ENCODE peak calls at places on chromosomes 2 and 18, in eight cellular contexts. U is IMR-90, Q is fibroblast of lung, C is HCT116, V is endothelial cell of umbilical vein, A is heart left ventricle, E is pancreas, X is GM23248. N is an unnamed sample.

GRCh38 chr2:1869248-1869647 is 124.9 kb upstream of the PXDN start:
- DNase-seq in E (no peak), Q (no peak), V (no peak), U (no peak), A (no peak), X (no peak), C (no peak), N (no peak)

GRCh38 chr2:18117592-18117991 is 239.1 kb downstream of the KCNS3 start:
- DNase-seq in A (no peak), Q (peak; percentile 61), C (peak; percentile 13), E (no peak), X (peak; percentile 67), U (peak; percentile 41), V (peak; percentile 26), N (no peak)

GRCh38 chr18:57826252-57826651 is 23.1 kb upstream of the ATP8B1 start:
- DNase-seq in C (no peak), E (no peak), V (peak; percentile 85), Q (no peak), A (no peak), X (no peak), U (no peak), N (no peak)

GRCh38 chr2:116517936-116518335 is 1296.6 kb upstream of the DDX18 start:
- DNase-seq in E (no peak), A (no peak), X (no peak), V (no peak), U (no peak), Q (no peak), C (no peak), N (no peak)

GRCh38 chr18:74353169-74353775 is 37.6 kb downstream of the C18orf63 start:
- DNase-seq in A (peak; percentile 63), C (peak; percentile 29), E (peak; percentile 30), U (peak; percentile 74), V (peak; percentile 53), Q (peak; percentile 75), X (peak; percentile 87), N (peak; percentile 60)

GRCh38 chr2:233803292-233803911 is 25.3 kb downstream of the MROH2A start:
- DNase-seq in A (no peak), E (no peak), Q (no peak), X (no peak), C (no peak), V (no peak), U (no peak), N (no peak)

GRCh38 chr2:69645026-69645425 is 1.5 kb upstream of the AAK1 start:
- DNase-seq in A (no peak), E (no peak), Q (no peak), C (no peak), X (peak; percentile 44), V (peak; percentile 42), U (no peak), N (no peak)

GRCh38 chr2:150120271-150120950 is 367.1 kb downstream of the RND3 start:
- DNase-seq in C (no peak), U (no peak), X (no peak), A (no peak), Q (no peak), E (no peak), V (no peak), N (no peak)

GRCh38 chr2:1945837-1946236 is 201.5 kb upstream of the PXDN start:
- DNase-seq in Q (no peak), C (no peak), U (no peak), X (no peak), E (no peak), A (no peak), V (no peak), N (no peak)

GRCh38 chr2:54008439-54008838 is 37.6 kb upstream of the PSME4 start:
- DNase-seq in E (no peak), Q (no peak), C (no peak), U (no peak), X (no peak), V (no peak), A (no peak), N (no peak)

GRCh38 chr2:28624798-28625701 is 126.6 kb upstream of the PPP1CB start:
- DNase-seq in Q (peak; percentile 81), E (peak; percentile 78), C (no peak), X (peak; percentile 40), V (no peak), A (peak; percentile 70), U (peak; percentile 63), N (no peak)

GRCh38 chr2:101360229-101360628 is 27.1 kb downstream of the CREG2 start:
- DNase-seq in Q (no peak), V (no peak), C (peak; percentile 75), U (peak; percentile 52), A (no peak), X (peak; percentile 14), E (no peak), N (no peak)

GRCh38 chr2:231902598-231902997 is 23.6 kb downstream of the NPPC start:
- DNase-seq in V (no peak), E (no peak), A (no peak), Q (no peak), C (no peak), X (no peak), U (no peak), N (no peak)

GRCh38 chr2:47016172-47016913 is 100.7 kb upstream of the MCFD2 start:
- DNase-seq in C (peak; percentile 60), A (no peak), V (peak; percentile 71), Q (peak; percentile 86), E (no peak), U (peak; percentile 98), X (peak; percentile 92), N (peak; percentile 46)

GRCh38 chr2:161170917-161171594 is 10.8 kb downstream of the TANK start:
- DNase-seq in Q (peak; percentile 8), X (peak; percentile 50), V (no peak), E (no peak), U (no peak), A (no peak), C (no peak), N (no peak)

GRCh38 chr2:161173541-161174194 is 13.4 kb downstream of the TANK start:
- DNase-seq in C (no peak), X (no peak), U (no peak), Q (no peak), A (no peak), V (no peak), E (no peak), N (no peak)

GRCh38 chr2:161172901-161173540 is 12.8 kb downstream of the TANK start:
- DNase-seq in V (no peak), X (no peak), C (no peak), A (no peak), Q (no peak), U (no peak), E (no peak), N (no peak)

GRCh38 chr2:161170377-161170776 is 10.1 kb downstream of the TANK start:
- DNase-seq in C (no peak), E (no peak), A (no peak), V (no peak), Q (no peak), U (peak; percentile 12), X (peak; percentile 9), N (no peak)

DNA sequence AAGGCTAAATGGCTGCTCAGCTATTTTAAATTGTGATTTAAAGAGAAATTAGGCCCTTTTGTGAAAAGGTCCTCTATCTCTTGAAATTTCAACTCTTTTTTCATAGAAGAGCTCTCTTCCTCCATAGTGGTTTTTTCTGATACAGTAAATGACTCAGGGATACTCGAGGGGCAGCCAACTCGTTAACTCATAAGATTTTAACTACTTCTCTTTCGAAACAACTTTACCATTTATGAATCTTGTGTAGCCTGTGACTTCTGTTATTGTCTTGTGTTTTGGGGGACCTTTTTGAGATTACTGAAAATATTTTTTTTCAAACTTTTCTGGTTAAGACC is 11.3 kb downstream of the TANK start:
- DNase-seq in U (no peak), X (peak; percentile 46), Q (no peak), V (no peak), C (no peak), E (no peak), A (no peak), N (no peak)
- H3K4me1 ChIP-seq in U (peaks cover 4% of the 10 kb centered on the region), X (peaks cover 21% of the 10 kb centered on the region), Q (peaks cover 4% of the 10 kb centered on the region), V (no peaks in the 10 kb centered on the region), C (peaks cover 36% of the 10 kb centered on the region), E (peaks cover 4% of the 10 kb centered on the region), A (peaks cover 11% of the 10 kb centered on the region), N (no peaks in the 10 kb centered on the region)

GRCh38 chr2:9675369-9676351 is 44.9 kb upstream of the YWHAQ start:
- DNase-seq in E (no peak), A (no peak), X (peak; percentile 97), U (peak; percentile 96), C (no peak), Q (peak; percentile 93), V (peak; percentile 62), N (no peak)
- H3K27ac ChIP-seq in E (no peak overlapping the region), A (no peak overlapping the region), X (peak overlapping the region; percentile 93), U (peak overlapping the region; percentile 76), C (no peak overlapping the region), Q (peak overlapping the region; percentile 88), V (peak overlapping the region; percentile 43), N (no peak overlapping the region)

DNA sequence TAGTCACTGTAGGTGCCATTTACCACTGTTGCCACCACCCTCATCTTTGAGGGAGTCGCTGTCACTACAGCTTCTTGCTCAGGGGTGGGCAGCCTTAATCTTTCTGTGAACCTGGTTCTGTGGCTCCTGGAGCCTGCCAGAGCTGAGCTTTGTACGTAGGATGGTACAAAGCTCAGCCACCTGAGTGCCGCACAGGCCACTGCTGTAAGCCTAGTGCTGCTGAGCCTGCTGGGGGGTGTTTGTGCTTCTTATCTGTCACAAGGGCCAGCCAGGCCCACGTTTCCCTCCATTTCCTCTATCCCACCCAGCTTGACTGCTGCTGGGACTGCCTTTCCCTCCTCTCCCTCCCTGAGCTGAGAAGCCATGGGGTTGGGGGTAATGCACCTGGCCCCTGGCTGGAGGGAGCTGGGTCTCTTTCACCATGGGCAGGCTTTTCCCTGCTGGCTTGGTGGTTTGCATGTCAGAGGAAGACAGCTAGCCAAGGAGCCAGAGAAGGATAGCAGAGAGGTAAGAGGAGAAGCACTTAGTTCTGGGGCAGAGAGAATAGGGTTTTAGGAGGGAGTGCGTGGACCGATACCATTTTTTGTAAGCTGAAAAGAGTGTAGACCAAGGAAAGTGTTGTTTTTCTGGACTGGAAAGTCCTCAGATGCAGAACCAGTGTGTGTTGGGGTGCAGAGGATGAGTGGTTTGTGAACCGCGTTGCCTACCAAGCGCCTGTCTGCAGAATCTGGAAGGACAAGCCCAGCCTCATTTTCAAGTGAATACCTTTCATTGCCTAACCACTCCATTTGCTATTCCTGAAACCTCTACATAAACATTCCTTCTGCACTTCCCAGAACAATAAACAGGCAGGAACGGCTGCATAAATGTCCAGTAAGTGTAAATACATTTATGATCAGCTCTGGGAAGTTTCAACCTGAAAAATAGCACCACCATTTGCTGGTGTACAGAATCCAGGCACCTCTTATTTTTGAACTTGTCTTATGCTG is 45.1 kb upstream of the FHL2 start:
- DNase-seq in X (no peak), C (no peak), Q (peak; percentile 20), A (no peak), E (no peak), U (peak; percentile 50), V (no peak), N (peak; percentile 81)
- H3K4me3 ChIP-seq in X (no peak overlapping the region), C (no peak overlapping the region), Q (no peak overlapping the region), A (no peak overlapping the region), E (no peak overlapping the region), U (no peak overlapping the region), V (no peak overlapping the region), N (no peak overlapping the region)

DNA sequence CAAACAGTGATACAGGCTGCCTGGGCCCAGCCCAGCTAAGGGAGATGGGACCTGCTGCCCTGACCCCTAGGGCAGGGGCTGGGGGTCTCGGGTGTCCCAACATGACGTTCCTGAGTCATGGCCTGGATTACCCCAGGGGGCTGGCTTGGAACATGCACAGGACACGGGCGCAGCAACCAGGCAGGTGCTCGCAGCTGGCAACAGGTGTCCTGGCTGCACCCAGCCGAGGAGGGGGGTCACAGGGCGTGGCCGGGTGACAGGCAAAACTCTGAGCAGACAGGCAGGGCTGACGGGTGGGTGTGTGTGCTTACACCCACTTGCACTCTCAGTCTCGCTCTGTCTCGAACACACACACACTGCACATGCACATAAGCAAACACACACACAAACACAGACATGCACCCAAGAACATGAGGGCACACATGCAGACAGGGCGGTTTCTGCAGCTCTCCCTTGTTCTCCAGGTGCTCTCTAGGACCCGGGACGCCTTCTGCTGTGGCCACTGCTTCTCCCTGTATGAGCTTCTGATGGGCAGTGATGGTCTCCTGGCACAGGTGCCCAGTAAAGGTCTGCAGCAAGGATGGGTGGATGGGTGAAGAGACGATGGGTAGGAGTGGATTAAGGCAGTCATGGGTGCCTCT is 33.7 kb upstream of the TAF1B start:
- DNase-seq in V (no peak), Q (no peak), C (no peak), E (no peak), U (no peak), A (no peak), X (no peak), N (no peak)
- H3K4me1 ChIP-seq in V (peaks cover 6% of the 10 kb centered on the region), Q (no peaks in the 10 kb centered on the region), C (peaks cover 19% of the 10 kb centered on the region), E (no peaks in the 10 kb centered on the region), U (peaks cover 14% of the 10 kb centered on the region), A (peaks cover 7% of the 10 kb centered on the region), X (peaks cover 19% of the 10 kb centered on the region), N (peaks cover 7% of the 10 kb centered on the region)